ENCODE peak calls at places on chromosome 1, in five cellular contexts. S is T-helper 2 cell; V is Right ventricle myocardium superior; F is mesothelial cell of epicardium; R is stimulated activated CD8-positive, alpha-beta memory T cell treated with anti-CD3 and anti-CD28 coated beads, Interleukin-4, amount 100 ng/mL, for 48 hours. A is an unnamed sample.

GRCh38 chr1:207282049-207282448 is 39.4 kb upstream of the CD55 start:
- DNase-seq in R (no peak), F (no peak), S (no peak), V (no peak), A (no peak)

GRCh38 chr1:162130308-162130707 is 60.8 kb downstream of the NOS1AP start:
- DNase-seq in R (no peak), F (no peak), S (no peak), V (no peak), A (no peak)

GRCh38 chr1:97743129-97743528 is 177.7 kb downstream of the DPYD start:
- DNase-seq in R (no peak), V (no peak), F (no peak), S (no peak), A (no peak)

GRCh38 chr1:45016090-45016697 is 4.1 kb downstream of the UROD start:
- DNase-seq in R (peak; percentile 10), S (no peak), F (no peak), V (no peak), A (no peak)

GRCh38 chr1:66353207-66353606 is 180.7 kb upstream of the SGIP1 start:
- DNase-seq in R (no peak), S (no peak), V (no peak), F (no peak), A (no peak)

GRCh38 chr1:201538618-201539551 is at the start of gene NAV1:
- DNase-seq in F (no peak), R (no peak), V (peak; percentile 81), S (no peak), A (no peak)

GRCh38 chr1:36159614-36160387 is 3.8 kb downstream of the MAP7D1 start:
- DNase-seq in R (peak; percentile 41), S (no peak), V (peak; percentile 35), F (no peak), A (no peak)

GRCh38 chr1:9250586-9251381 is 16.2 kb downstream of the H6PD start:
- DNase-seq in V (no peak), F (no peak), R (no peak), S (no peak), A (no peak)

GRCh38 chr1:248810727-248811513 is 14.8 kb downstream of the SH3BP5L start:
- DNase-seq in S (no peak), V (peak; percentile 74), F (no peak), R (no peak), A (no peak)

GRCh38 chr1:22772054-22772453 is 61.4 kb downstream of the EPHB2 start:
- DNase-seq in R (no peak), F (no peak), V (no peak), S (no peak), A (no peak)

GRCh38 chr1:154557248-154557938 is 1.1 kb downstream of the UBE2Q1 start:
- DNase-seq in V (no peak), R (no peak), S (no peak), F (no peak), A (no peak)

GRCh38 chr1:40877681-40878080 is 15.5 kb upstream of the CITED4 start:
- DNase-seq in F (no peak), R (peak; percentile 36), S (no peak), V (peak; percentile 64), A (no peak)

GRCh38 chr1:181251713-181252075 is 163.2 kb downstream of the IER5 start:
- DNase-seq in V (no peak), S (no peak), R (no peak), F (no peak), A (no peak)

GRCh38 chr1:184905601-184906322 is 68.5 kb downstream of the NIBAN1 start:
- DNase-seq in S (no peak), V (no peak), R (no peak), F (no peak), A (no peak)

GRCh38 chr1:59570524-59570923 is 244.2 kb upstream of the HOOK1 start:
- DNase-seq in R (no peak), F (no peak), V (no peak), S (no peak), A (no peak)

GRCh38 chr1:182244451-182244850 is 147.1 kb downstream of the GLUL start:
- DNase-seq in R (no peak), F (no peak), S (no peak), V (no peak), A (no peak)

GRCh38 chr1:233326319-233326994 is 1.1 kb upstream of the MAP3K21 start:
- DNase-seq in F (no peak), V (no peak), R (no peak), S (no peak), A (no peak)

GRCh38 chr1:116375165-116375883 is 2.3 kb downstream of the ATP1A1 start:
- DNase-seq in F (no peak), R (no peak), S (no peak), V (no peak), A (no peak)

GRCh38 chr1:247401310-247402098 is 14.5 kb upstream of the NLRP3 start:
- DNase-seq in R (no peak), V (no peak), S (no peak), F (no peak), A (no peak)

GRCh38 chr1:51302270-51302669 is 28.1 kb downstream of the TTC39A start:
- DNase-seq in R (no peak), S (no peak), V (no peak), F (no peak), A (no peak)

GRCh38 chr1:193270996-193271395 is 84.6 kb upstream of the B3GALT2 start:
- DNase-seq in F (no peak), V (no peak), S (no peak), R (no peak), A (no peak)

GRCh38 chr1:215082532-215083407 is at the start of gene KCNK2:
- DNase-seq in R (no peak), S (no peak), F (no peak), V (peak; percentile 31), A (peak; percentile 43)

GRCh38 chr1:42940851-42941639 is 17.6 kb downstream of the SLC2A1 start:
- DNase-seq in S (no peak), R (peak; percentile 30), F (no peak), V (peak; percentile 39), A (no peak)

GRCh38 chr1:30764939-30765582 is 7.5 kb upstream of the LAPTM5 start:
- DNase-seq in V (peak; percentile 20), R (no peak), S (no peak), F (no peak), A (no peak)

GRCh38 chr1:245475961-245476522 is 321.3 kb downstream of the KIF26B start:
- DNase-seq in S (no peak), V (no peak), R (no peak), F (no peak), A (no peak)

GRCh38 chr1:27142464-27142863 is 12.5 kb downstream of the SLC9A1 start:
- DNase-seq in V (no peak), F (no peak), R (no peak), S (no peak), A (no peak)

GRCh38 chr1:84782311-84782771 is 92.1 kb upstream of the SSX2IP start:
- DNase-seq in S (peak; percentile 58), F (no peak), V (peak; percentile 84), R (peak; percentile 91), A (no peak)

GRCh38 chr1:30360281-30360680 is 363.1 kb downstream of the MATN1 start:
- DNase-seq in F (no peak), R (no peak), V (no peak), S (no peak), A (no peak)

GRCh38 chr1:110212165-110213142 is 2.3 kb downstream of the KCNC4 start:
- DNase-seq in V (no peak), R (peak; percentile 35), F (no peak), S (no peak), A (no peak)

GRCh38 chr1:91700771-91701493 is 185.0 kb downstream of the TGFBR3 start:
- DNase-seq in S (no peak), F (no peak), V (no peak), R (no peak), A (no peak)

GRCh38 chr1:30955448-30956015 is 47.0 kb upstream of the SDC3 start:
- DNase-seq in F (no peak), V (no peak), S (no peak), R (no peak), A (no peak)

GRCh38 chr1:236083650-236084385 is 18.9 kb upstream of the NID1 start:
- DNase-seq in F (no peak), V (no peak), R (no peak), S (no peak), A (no peak)

GRCh38 chr1:232221790-232222499 is 408.0 kb downstream of the SIPA1L2 start:
- DNase-seq in R (no peak), S (no peak), V (no peak), F (no peak), A (no peak)

GRCh38 chr1:98661544-98662353 is at the start of gene SNX7:
- DNase-seq in R (peak; percentile 25), V (peak; percentile 89), S (no peak), F (peak; percentile 75), A (peak; percentile 34)

GRCh38 chr1:171800342-171800741 is 18.9 kb downstream of the METTL13 start:
- DNase-seq in V (no peak), S (no peak), R (no peak), F (no peak), A (no peak)

GRCh38 chr1:21574464-21575151 is 65.4 kb downstream of the ALPL start:
- DNase-seq in F (no peak), V (peak; percentile 86), S (no peak), R (no peak), A (no peak)

GRCh38 chr1:164774819-164775654 is 216.1 kb downstream of the PBX1 start:
- DNase-seq in F (no peak), V (no peak), R (no peak), S (no peak), A (peak; percentile 55)

GRCh38 chr1:167955915-167956314 is 19.0 kb upstream of the MPC2 start:
- DNase-seq in S (no peak), F (no peak), V (no peak), R (no peak), A (no peak)

A was measured in D721Med.